ENCODE peak calls at places on chromosomes 11 and 22, in four cellular contexts. K, X, V and B are unnamed samples.

GRCh38 chr22:19571207-19571795 is 47.1 kb upstream of the CLDN5 start:
- DNase-seq in K (no peak), X (no peak), V (no peak), B (no peak)

GRCh38 chr11:35276396-35276795 is 137.4 kb downstream of the CD44 start:
- DNase-seq in K (no peak), X (peak), V (no peak), B (no peak)

GRCh38 chr11:103609117-103610066 is 427.0 kb upstream of the DDI1 start:
- DNase-seq in K (peak), X (no peak), V (no peak), B (no peak)

GRCh38 chr22:49934891-49935557 is 16.6 kb downstream of the CRELD2 start:
- DNase-seq in K (peak), X (peak), V (peak), B (peak)

GRCh38 chr22:30423296-30423958 is 2.1 kb upstream of the MTFP1 start:
- DNase-seq in K (peak), X (no peak), V (peak), B (no peak)

GRCh38 chr11:65078151-65078550 is 5.7 kb downstream of the CDCA5 start:
- DNase-seq in K (peak), X (peak), V (peak), B (peak)

GRCh38 chr11:118251858-118252652 is at the start of gene MPZL3:
- DNase-seq in K (peak), X (peak), V (peak), B (peak)

GRCh38 chr22:43272301-43272700 is 70.9 kb downstream of the SCUBE1 start:
- DNase-seq in K (no peak), X (no peak), V (no peak), B (no peak)

GRCh38 chr22:38882480-38882879 is 10.5 kb upstream of the CBX6 start:
- DNase-seq in K (no peak), X (peak), V (no peak), B (no peak)

GRCh38 chr22:39972656-39973055 is 12.5 kb downstream of the TMA7B start:
- DNase-seq in K (no peak), X (no peak), V (no peak), B (no peak)

GRCh38 chr11:63635762-63636465 is 21.7 kb upstream of the PLAAT3 start:
- DNase-seq in K (peak), X (peak), V (peak), B (peak)

GRCh38 chr22:45860201-45860600 is 116.8 kb downstream of the WNT7B start:
- DNase-seq in K (no peak), X (no peak), V (no peak), B (no peak)

GRCh38 chr11:100863080-100863581 is 176.0 kb downstream of the ARHGAP42 start:
- DNase-seq in K (no peak), X (peak), V (peak), B (no peak)

GRCh38 chr11:67252831-67253239 is 13.4 kb upstream of the GRK2 start:
- DNase-seq in K (no peak), X (peak), V (peak), B (no peak)

GRCh38 chr11:105838668-105839403 is 183.2 kb downstream of the MSANTD4 start:
- DNase-seq in K (no peak), X (no peak), V (no peak), B (no peak)

GRCh38 chr11:33344611-33345010 is 87.4 kb downstream of the HIPK3 start:
- DNase-seq in K (no peak), X (no peak), V (no peak), B (no peak)

GRCh38 chr11:1622076-1622475 is at the start of gene KRTAP5-4:
- DNase-seq in K (no peak), X (no peak), V (no peak), B (no peak)

GRCh38 chr22:28155808-28156207 is 236.8 kb upstream of the PITPNB start:
- DNase-seq in K (no peak), X (no peak), V (no peak), B (no peak)

GRCh38 chr22:44746836-44747519 is 5.4 kb upstream of the ARHGAP8 start:
- DNase-seq in K (no peak), X (no peak), V (no peak), B (no peak)

GRCh38 chr11:78810489-78811090 is 235.9 kb upstream of the NARS2 start:
- DNase-seq in K (no peak), X (no peak), V (peak), B (no peak)

GRCh38 chr11:10692716-10693115 is 839 bp downstream of the IRAG1 start:
- DNase-seq in K (no peak), X (no peak), V (no peak), B (no peak)

GRCh38 chr22:37747090-37747714 is 50.4 kb downstream of the TRIOBP start:
- DNase-seq in K (no peak), X (no peak), V (no peak), B (no peak)

GRCh38 chr11:71311176-71311925 is 59.0 kb upstream of the SHANK2 start:
- DNase-seq in K (no peak), X (no peak), V (no peak), B (no peak)

GRCh38 chr11:26649884-26650283 is 72.0 kb downstream of the SLC5A12 start:
- DNase-seq in K (peak), X (peak), V (peak), B (no peak)

GRCh38 chr11:124329787-124330478 is 9.9 kb upstream of the OR8D2 start:
- DNase-seq in K (no peak), X (no peak), V (no peak), B (no peak)

GRCh38 chr11:27158763-27159679 is 118.4 kb downstream of the BBOX1 start:
- DNase-seq in K (peak), X (peak), V (peak), B (no peak)

GRCh38 chr22:31084811-31085492 is 3.8 kb downstream of the SMTN start:
- DNase-seq in K (peak), X (peak), V (peak), B (peak)

GRCh38 chr11:117932987-117933386 is 3.8 kb upstream of the TMPRSS13 start:
- DNase-seq in K (no peak), X (no peak), V (no peak), B (no peak)

GRCh38 chr11:34750692-34751405 is 130.0 kb downstream of the EHF start:
- DNase-seq in K (no peak), X (no peak), V (no peak), B (no peak)

GRCh38 chr11:4626207-4627105 is 10.8 kb upstream of the OR51D1 start:
- DNase-seq in K (peak), X (no peak), V (peak), B (no peak)

GRCh38 chr11:126888126-126888712 is 112.4 kb downstream of the KIRREL3 start:
- DNase-seq in K (no peak), X (no peak), V (no peak), B (no peak)

GRCh38 chr11:126893796-126894195 is 106.8 kb downstream of the KIRREL3 start:
- DNase-seq in K (no peak), X (no peak), V (no peak), B (no peak)

GRCh38 chr11:126891556-126892217 is 108.9 kb downstream of the KIRREL3 start:
- DNase-seq in K (no peak), X (no peak), V (no peak), B (no peak)

GRCh38 chr11:126892781-126893180 is 107.8 kb downstream of the KIRREL3 start:
- DNase-seq in K (no peak), X (no peak), V (peak), B (no peak)

DNA sequence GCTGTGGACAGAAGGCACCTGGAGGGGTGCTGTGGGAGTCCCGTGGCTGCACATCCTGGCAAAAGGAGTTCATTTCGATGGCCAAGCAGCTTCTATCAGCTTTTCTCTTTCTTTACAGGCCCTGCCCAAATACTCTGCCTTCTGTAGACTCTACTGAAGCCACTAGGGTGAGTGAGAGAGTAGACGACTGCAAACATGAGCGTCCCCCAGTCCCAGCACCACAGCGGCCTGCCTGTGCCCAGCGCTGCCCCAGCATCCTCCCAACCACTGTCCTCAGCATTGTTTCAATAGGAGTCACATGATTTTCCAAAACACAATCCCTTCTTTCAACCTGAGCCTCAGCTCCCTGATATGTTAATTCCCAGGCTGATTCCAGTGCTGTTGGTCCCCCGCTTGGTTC is 110.0 kb downstream of the KIRREL3 start:
- DNase-seq in K (peak), X (no peak), V (peak), B (no peak)
- TF ChIP-seq CTCF in K (no peak), X (no peak), V (no peak), B (no peak)

DNA sequence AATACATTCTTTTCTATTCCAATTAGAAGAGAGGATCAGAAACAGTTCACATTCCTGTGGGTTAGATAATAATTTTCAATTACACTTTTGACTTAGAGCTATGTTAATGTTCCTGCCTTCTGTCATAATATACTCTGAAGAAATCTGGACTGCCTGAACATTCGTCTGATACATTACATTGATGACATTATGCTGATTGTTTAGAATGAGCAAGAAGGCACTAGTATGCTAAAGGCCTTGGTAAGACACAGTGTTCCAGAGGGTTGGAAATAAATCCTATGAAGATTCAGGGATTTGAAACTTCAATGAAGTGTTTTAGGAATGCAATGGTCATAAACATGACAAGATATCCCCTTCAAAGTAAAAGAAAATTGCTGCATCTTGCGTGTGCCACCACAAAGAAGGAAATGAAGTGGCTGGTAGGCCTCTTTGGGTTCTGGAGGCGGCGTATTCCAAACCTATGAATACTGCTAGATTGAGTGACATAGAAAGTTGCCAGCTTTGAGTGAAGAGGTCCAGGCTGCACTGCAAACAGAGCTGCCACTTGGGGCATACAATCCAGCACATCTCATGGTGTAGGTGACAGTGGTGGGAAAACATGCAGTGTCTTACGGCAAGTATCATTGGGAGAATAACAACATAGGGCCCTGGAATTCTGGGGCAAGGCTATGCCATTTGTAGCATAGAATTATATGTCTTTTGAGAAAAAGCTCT is 21.2 kb upstream of the PDE3B start:
- DNase-seq in K (no peak), X (no peak), V (no peak), B (no peak)
- TF ChIP-seq CTCF in K (no peak), X (no peak), V (no peak), B (no peak)

DNA sequence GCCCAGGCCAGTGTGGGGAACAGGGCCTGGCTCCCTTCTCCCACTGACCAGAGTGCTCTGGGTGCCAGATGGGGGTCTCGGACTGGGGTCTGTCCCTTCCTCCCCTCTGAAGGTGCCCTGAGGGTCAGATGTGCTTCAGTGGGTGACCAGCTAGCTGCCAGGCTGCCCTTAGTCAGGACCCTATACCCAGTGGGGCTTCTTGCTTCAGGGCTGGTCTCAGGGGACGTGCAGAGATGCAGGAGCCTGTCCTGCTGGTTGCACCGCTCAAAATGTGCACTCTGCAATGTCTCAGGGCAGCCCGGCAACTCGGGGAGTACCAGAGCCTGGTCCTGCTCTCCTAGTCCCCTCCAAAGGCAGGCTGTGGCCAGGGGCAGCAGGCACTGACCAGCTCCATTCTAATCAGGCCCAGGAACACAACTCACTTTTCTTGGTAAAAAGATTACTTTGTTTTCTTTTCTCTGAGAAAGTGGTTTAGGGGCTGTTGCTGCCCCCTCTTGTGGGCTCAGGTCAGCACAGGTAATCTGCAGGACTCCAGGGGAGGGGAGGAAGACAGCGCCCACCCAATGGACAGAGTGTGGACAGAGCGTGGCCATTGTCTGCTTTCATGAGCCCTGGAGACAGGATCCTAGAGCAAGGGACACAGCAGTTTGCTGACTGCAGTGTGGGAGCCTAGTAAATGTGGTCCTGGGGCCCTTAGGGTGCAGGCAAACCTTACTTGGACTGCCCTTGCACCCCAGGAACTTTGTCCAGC is 80.9 kb downstream of the MED15 start:
- DNase-seq in K (no peak), X (no peak), V (no peak), B (no peak)
- TF ChIP-seq CTCF in K (no peak), X (no peak), V (no peak), B (no peak)

DNA sequence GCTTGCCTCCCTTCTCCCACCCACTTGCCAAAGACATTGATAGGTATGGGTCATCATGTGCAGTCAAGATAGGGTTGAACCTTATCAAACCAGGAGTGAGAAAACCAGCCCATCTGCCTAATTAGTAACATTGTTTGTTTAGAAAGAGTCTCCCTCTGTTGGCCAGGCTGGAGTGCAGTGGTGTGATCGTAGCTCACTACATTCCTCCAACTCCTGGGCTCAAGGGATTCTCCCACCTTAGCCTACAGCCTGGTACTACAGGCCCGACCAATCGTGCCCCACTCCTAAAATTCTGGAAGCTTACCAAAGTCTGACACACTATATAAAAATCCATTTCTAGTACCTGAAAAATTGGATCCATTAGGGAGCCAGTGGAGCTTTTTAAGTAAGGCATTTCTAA is 4.5 kb downstream of the C11orf71 start:
- DNase-seq in K (peak), X (no peak), V (no peak), B (no peak)
- TF ChIP-seq CTCF in K (no peak), X (no peak), V (peak), B (no peak)

GRCh38 chr11:93720522-93720921 is 20.8 kb downstream of the TAF1D start:
- DNase-seq in K (no peak), X (no peak), V (no peak), B (no peak)
- TF ChIP-seq CTCF in K (no peak), X (no peak), V (no peak), B (no peak)